ENCODE peak calls at places on chromosomes 11 and 22, in six cellular contexts. B is transverse colon, K is vagina, Q is right lobe of liver, S is Peyer's patch, Z is tibial nerve. L is an unnamed sample.
A peak's percentile ranks its signal among the peaks of the same experiment; 100 is the strongest.

GRCh38 chr22:19631899-19632670 is 82.2 kb upstream of the SEPTIN5 start:
- DNase-seq in B (no peak), K (no peak), Q (no peak), S (peak; percentile 48), Z (no peak), L (no peak)

GRCh38 chr11:27209562-27210005 is 153.4 kb downstream of the CCDC34 start:
- DNase-seq in B (no peak), K (no peak), Q (no peak), S (no peak), Z (no peak), L (peak; percentile 57)

GRCh38 chr11:126914941-126915340 is 85.6 kb downstream of the KIRREL3 start:
- DNase-seq in B (no peak), K (no peak), Q (no peak), S (no peak), Z (no peak), L (no peak)

GRCh38 chr11:1570896-1571759 is 943 bp downstream of the DUSP8 start:
- DNase-seq in B (no peak), K (peak; percentile 72), Q (no peak), S (no peak), Z (no peak), L (peak; percentile 66)

GRCh38 chr11:1553808-1554594 is 18.1 kb downstream of the DUSP8 start:
- DNase-seq in B (peak; percentile 89), K (no peak), Q (no peak), S (peak; percentile 88), Z (no peak), L (peak; percentile 96)

GRCh38 chr22:46969491-46969890 is 207.0 kb downstream of the TBC1D22A start:
- DNase-seq in B (no peak), K (no peak), Q (no peak), S (no peak), Z (no peak), L (no peak)

GRCh38 chr11:27395556-27396258 is 32.7 kb upstream of the CCDC34 start:
- DNase-seq in B (peak; percentile 64), K (no peak), Q (peak; percentile 75), S (peak; percentile 70), Z (no peak), L (peak; percentile 41)

GRCh38 chr11:116641561-116642045 is 131.2 kb downstream of the BUD13 start:
- DNase-seq in B (peak; percentile 41), K (peak; percentile 60), Q (peak; percentile 60), S (peak; percentile 66), Z (no peak), L (peak; percentile 58)

GRCh38 chr11:40118780-40119179 is 1340.7 kb downstream of the LRRC4C start:
- DNase-seq in B (no peak), K (no peak), Q (no peak), S (no peak), Z (no peak), L (no peak)

GRCh38 chr11:58330861-58331260 is 28.0 kb downstream of the OR5B17 start:
- DNase-seq in B (no peak), K (no peak), Q (no peak), S (no peak), Z (no peak), L (no peak)

DNA sequence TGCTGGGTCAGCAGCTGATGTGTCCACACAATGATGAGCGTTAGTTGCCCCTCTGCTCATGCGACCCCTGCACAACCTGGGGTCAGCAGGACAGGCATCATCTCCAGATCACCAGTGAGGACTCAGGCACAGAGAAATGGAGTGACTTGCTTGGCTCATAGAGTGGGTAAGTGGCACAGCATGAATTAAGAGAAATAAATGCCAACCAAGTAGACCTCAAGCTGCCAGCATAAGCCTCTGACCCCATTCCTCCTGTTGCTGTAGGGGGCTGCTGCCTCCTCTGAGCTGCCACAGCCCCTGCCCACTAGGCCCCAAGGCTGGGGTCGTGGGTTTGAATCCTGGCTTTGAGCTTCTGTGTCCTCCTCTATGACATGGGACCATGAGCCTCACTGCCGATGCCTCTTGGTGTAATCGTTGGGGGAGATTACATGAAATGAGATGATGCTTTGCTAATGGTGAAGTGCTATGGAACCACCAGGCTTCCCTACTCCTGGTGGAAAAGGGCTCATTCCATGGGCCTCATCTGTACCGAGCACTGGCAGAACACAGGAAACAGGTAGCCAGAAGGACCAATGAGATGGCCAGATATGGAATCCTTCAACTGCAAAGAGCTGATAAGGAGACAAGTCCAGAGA is 33.6 kb downstream of the LRRC32 start:
- DNase-seq in B (no peak), K (peak; percentile 62), Q (no peak), S (no peak), Z (no peak), L (no peak)
- H3K27ac ChIP-seq in B (no peak overlapping the region), K (no peak overlapping the region), Q (no peak overlapping the region), S (no peak overlapping the region), Z (peak overlapping the region; percentile 28), L (no peak overlapping the region)

GRCh38 chr11:119267645-119268044 is 49.3 kb downstream of the MCAM start:
- DNase-seq in B (no peak), K (no peak), Q (no peak), S (no peak), Z (no peak), L (no peak)

GRCh38 chr11:119266517-119267255 is 50.2 kb downstream of the MCAM start:
- DNase-seq in B (no peak), K (no peak), Q (no peak), S (no peak), Z (no peak), L (no peak)

GRCh38 chr11:119266063-119266462 is 50.9 kb downstream of the MCAM start:
- DNase-seq in B (no peak), K (no peak), Q (no peak), S (no peak), Z (no peak), L (no peak)

GRCh38 chr11:119262668-119263351 is 54.1 kb downstream of the MCAM start:
- DNase-seq in B (no peak), K (no peak), Q (no peak), S (no peak), Z (no peak), L (no peak)

DNA sequence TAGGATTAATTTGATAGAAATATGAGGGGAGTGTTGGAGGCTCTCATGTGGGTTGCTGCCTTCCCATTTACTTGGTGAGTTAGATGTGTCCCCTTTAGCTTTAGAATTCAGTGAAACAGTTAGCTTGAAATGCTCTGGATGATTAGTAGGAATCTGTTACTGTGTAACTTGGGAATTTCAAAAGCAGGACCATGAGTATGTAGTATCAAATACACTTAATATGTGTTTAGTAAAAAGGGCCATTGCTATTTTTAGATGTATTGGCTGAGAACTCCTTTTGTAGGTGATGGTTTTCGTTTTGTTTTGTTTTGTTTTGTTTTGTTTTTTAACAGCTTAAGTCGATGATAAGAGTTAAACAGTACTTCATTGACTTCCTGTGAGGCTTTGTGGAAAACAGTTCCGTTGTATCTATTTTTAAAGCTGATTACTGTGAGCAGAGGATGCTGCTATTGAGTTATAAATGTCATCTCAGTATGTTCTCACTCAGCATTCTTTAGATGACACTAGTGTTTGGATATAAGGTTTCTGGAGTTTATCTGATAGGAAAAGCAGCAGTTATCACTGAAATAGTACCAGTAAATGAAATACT is 53.5 kb downstream of the MCAM start:
- DNase-seq in B (no peak), K (no peak), Q (no peak), S (no peak), Z (no peak), L (no peak)
- H3K27me3 ChIP-seq in B (no peaks in the 10 kb centered on the region), K (no peaks in the 10 kb centered on the region), Q (no peaks in the 10 kb centered on the region), S (no peaks in the 10 kb centered on the region), Z (no peaks in the 10 kb centered on the region), L (no peaks in the 10 kb centered on the region)

GRCh38 chr11:60934790-60935605 is 10.7 kb downstream of the TMEM132A start:
- DNase-seq in B (no peak), K (no peak), Q (no peak), S (no peak), Z (no peak), L (no peak)
- TF ChIP-seq POLR2A in B (no peak), K (no peak), Q (no peak), S (no peak), Z (no peak), L (no peak)

DNA sequence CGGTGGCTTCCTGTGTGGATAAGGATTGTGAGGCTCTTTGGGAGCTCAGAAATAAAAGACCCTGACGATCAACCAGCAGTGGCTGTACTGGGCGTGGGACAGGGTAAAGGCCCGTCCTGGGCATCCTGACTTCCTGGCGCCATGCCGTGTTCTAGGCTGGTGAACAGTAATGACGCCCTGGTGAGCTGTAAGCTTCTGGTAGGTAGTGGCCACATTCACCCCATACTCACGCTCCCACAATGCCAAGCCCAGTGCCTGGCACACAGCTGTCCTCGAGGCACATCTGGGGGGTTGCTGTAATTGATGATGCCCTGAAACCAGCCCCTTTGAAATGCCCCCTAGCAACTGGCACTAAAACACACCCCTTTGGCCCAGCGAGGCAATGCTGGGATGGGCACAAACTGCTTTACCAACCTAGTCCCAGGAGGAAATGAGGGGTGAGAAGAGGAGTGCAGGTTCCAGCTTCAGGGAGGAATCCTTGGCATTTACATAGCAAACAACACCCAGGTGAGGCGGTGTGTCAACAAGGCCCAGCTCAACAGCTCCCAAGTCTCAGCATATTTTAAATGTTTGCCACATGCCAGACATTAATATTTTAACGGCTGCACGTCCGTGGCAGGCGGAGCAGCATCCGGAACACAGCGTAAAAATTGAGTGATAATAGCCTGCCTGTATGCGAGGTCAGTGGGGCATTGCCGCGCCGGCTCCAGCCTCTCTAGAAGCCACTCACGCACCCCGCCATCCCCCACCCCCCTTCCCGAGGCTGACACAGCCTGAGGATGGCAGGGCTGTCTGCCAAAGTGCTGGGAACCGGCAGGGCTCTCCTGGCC is 79.3 kb downstream of the DSCAML1 start:
- DNase-seq in B (peak; percentile 32), K (no peak), Q (no peak), S (no peak), Z (no peak), L (peak; percentile 62)
- H3K27ac ChIP-seq in B (peak overlapping the region; percentile 10), K (no peak overlapping the region), Q (no peak overlapping the region), S (no peak overlapping the region), Z (no peak overlapping the region), L (peak overlapping the region; percentile 51)

DNA sequence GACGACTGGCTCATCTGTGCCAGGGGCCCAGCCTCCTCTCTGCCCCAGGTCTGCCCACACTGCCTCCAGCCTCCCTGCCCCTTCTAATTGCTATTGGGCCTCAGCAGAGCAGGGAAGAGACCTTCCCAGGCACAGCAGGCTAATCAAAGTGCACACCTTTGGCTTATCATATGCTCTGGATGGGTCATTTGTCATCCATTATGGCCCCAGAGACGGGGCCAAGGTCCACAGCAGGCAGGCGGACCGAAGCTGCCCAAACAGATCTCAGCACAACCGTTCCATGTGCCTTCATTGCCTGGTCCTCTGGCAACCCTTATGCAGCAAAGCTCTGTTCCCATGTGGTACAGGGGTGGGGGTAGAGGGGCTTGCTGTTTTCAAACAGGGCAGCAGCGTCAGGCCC is 66.6 kb downstream of the TP53I11 start:
- DNase-seq in B (peak; percentile 23), K (no peak), Q (no peak), S (peak; percentile 81), Z (no peak), L (no peak)
- H3K27me3 ChIP-seq in B (peaks cover 4% of the 10 kb centered on the region), K (no peaks in the 10 kb centered on the region), Q (no peaks in the 10 kb centered on the region), S (no peaks in the 10 kb centered on the region), Z (no peaks in the 10 kb centered on the region), L (no peaks in the 10 kb centered on the region)

GRCh38 chr11:111352935-111353695 is 26.0 kb downstream of the POU2AF1 start:
- DNase-seq in B (peak; percentile 45), K (peak; percentile 67), Q (no peak), S (no peak), Z (no peak), L (peak; percentile 72)
- TF ChIP-seq POLR2A in B (no peak), K (no peak), Q (no peak), S (no peak), Z (no peak), L (no peak)

GRCh38 chr22:40210814-40211213 is 33.1 kb downstream of the TNRC6B start:
- DNase-seq in B (no peak), K (no peak), Q (no peak), S (no peak), Z (no peak), L (no peak)
- H3K27ac ChIP-seq in B (peak overlapping the region; percentile 22), K (no peak overlapping the region), Q (no peak overlapping the region), S (no peak overlapping the region), Z (peak overlapping the region; percentile 58), L (no peak overlapping the region)

L was measured in body of pancreas.